ENCODE peak calls at places on chromosomes 13 and 19, in six cellular contexts. One of them, this sample, is unnamed.
A peak's percentile ranks its signal among the peaks of the same experiment; 100 is the strongest.

GRCh38 chr19:46885411-46885810 is 24.6 kb downstream of the ARHGAP35 start:
- DNase-seq in NCI-H1105: no peak
- DNase-seq in uterus: no peak
- DNase-seq in testis: no peak
- DNase-seq in stimulated activated CD4-positive, alpha-beta T cell treated with anti-CD3 and anti-CD28 coated beads, Interleukin-15, amount 100 ng/mL, for 1 hour: no peak
- DNase-seq in activated CD4-positive, alpha-beta T cell treated with anti-CD3 and anti-CD28 coated beads, Interleukin-2, amount 50 U/mL, for 1 hour: no peak
- DNase-seq in this sample: no peak

GRCh38 chr19:51407631-51408131 is 9.8 kb downstream of the SIGLEC10 start:
- DNase-seq in NCI-H1105: no peak
- DNase-seq in uterus: no peak
- DNase-seq in testis: peak; percentile 60
- DNase-seq in stimulated activated CD4-positive, alpha-beta T cell treated with anti-CD3 and anti-CD28 coated beads, Interleukin-15, amount 100 ng/mL, for 1 hour: no peak
- DNase-seq in activated CD4-positive, alpha-beta T cell treated with anti-CD3 and anti-CD28 coated beads, Interleukin-2, amount 50 U/mL, for 1 hour: no peak
- DNase-seq in this sample: peak; percentile 23

GRCh38 chr13:38690231-38690630 is 3.4 kb downstream of the FREM2 start:
- DNase-seq in NCI-H1105: no peak
- DNase-seq in uterus: no peak
- DNase-seq in testis: no peak
- DNase-seq in stimulated activated CD4-positive, alpha-beta T cell treated with anti-CD3 and anti-CD28 coated beads, Interleukin-15, amount 100 ng/mL, for 1 hour: no peak
- DNase-seq in activated CD4-positive, alpha-beta T cell treated with anti-CD3 and anti-CD28 coated beads, Interleukin-2, amount 50 U/mL, for 1 hour: no peak
- DNase-seq in this sample: no peak

GRCh38 chr19:39038098-39038497 is 5.7 kb upstream of the FBXO27 start:
- DNase-seq in NCI-H1105: no peak
- DNase-seq in uterus: no peak
- DNase-seq in testis: peak; percentile 39
- DNase-seq in stimulated activated CD4-positive, alpha-beta T cell treated with anti-CD3 and anti-CD28 coated beads, Interleukin-15, amount 100 ng/mL, for 1 hour: no peak
- DNase-seq in activated CD4-positive, alpha-beta T cell treated with anti-CD3 and anti-CD28 coated beads, Interleukin-2, amount 50 U/mL, for 1 hour: no peak
- DNase-seq in this sample: no peak

GRCh38 chr19:8390617-8390981 is 439 bp downstream of the RAB11B start:
- DNase-seq in NCI-H1105: peak; percentile 88
- DNase-seq in uterus: peak; percentile 97
- DNase-seq in testis: peak; percentile 97
- DNase-seq in stimulated activated CD4-positive, alpha-beta T cell treated with anti-CD3 and anti-CD28 coated beads, Interleukin-15, amount 100 ng/mL, for 1 hour: peak; percentile 82
- DNase-seq in activated CD4-positive, alpha-beta T cell treated with anti-CD3 and anti-CD28 coated beads, Interleukin-2, amount 50 U/mL, for 1 hour: peak; percentile 92
- DNase-seq in this sample: peak; percentile 88

GRCh38 chr19:46373573-46374359 is 26.9 kb downstream of the PPP5C start:
- DNase-seq in NCI-H1105: peak; percentile 100
- DNase-seq in uterus: no peak
- DNase-seq in testis: no peak
- DNase-seq in stimulated activated CD4-positive, alpha-beta T cell treated with anti-CD3 and anti-CD28 coated beads, Interleukin-15, amount 100 ng/mL, for 1 hour: no peak
- DNase-seq in activated CD4-positive, alpha-beta T cell treated with anti-CD3 and anti-CD28 coated beads, Interleukin-2, amount 50 U/mL, for 1 hour: no peak
- DNase-seq in this sample: no peak

GRCh38 chr13:48001127-48001881 is at the start of gene SUCLA2:
- DNase-seq in NCI-H1105: peak; percentile 71
- DNase-seq in uterus: peak; percentile 77
- DNase-seq in testis: peak; percentile 91
- DNase-seq in stimulated activated CD4-positive, alpha-beta T cell treated with anti-CD3 and anti-CD28 coated beads, Interleukin-15, amount 100 ng/mL, for 1 hour: peak; percentile 77
- DNase-seq in activated CD4-positive, alpha-beta T cell treated with anti-CD3 and anti-CD28 coated beads, Interleukin-2, amount 50 U/mL, for 1 hour: peak; percentile 86
- DNase-seq in this sample: peak; percentile 77

GRCh38 chr13:50826035-50826434 is 17.5 kb downstream of the DLEU7 start:
- DNase-seq in NCI-H1105: no peak
- DNase-seq in uterus: no peak
- DNase-seq in testis: no peak
- DNase-seq in stimulated activated CD4-positive, alpha-beta T cell treated with anti-CD3 and anti-CD28 coated beads, Interleukin-15, amount 100 ng/mL, for 1 hour: no peak
- DNase-seq in activated CD4-positive, alpha-beta T cell treated with anti-CD3 and anti-CD28 coated beads, Interleukin-2, amount 50 U/mL, for 1 hour: no peak
- DNase-seq in this sample: no peak

This sample was measured in CD8-positive, alpha-beta T cell.